ENCODE peak calls at places on chromosome 6, in four cellular contexts. T is fibroblast of the aortic adventitia, E is putamen, A is PC-3. R is an unnamed sample.

GRCh38 chr6:140893432-140893831 is 1239.3 kb upstream of the GJE1 start:
- DNase-seq in E (no peak), T (no peak), A (no peak), R (no peak)

GRCh38 chr6:156912431-156912830 is 135.3 kb downstream of the ARID1B start:
- DNase-seq in T (no peak), E (no peak), A (no peak), R (no peak)

GRCh38 chr6:143135326-143135725 is 74.6 kb downstream of the AIG1 start:
- DNase-seq in E (no peak), T (peak; percentile 46), A (no peak), R (no peak)

GRCh38 chr6:22770042-22770441 is 200.7 kb downstream of the HDGFL1 start:
- DNase-seq in E (no peak), A (no peak), T (no peak), R (no peak)

GRCh38 chr6:25341923-25342619 is 62.9 kb downstream of the CARMIL1 start:
- DNase-seq in A (no peak), E (no peak), T (no peak), R (no peak)

GRCh38 chr6:133623065-133623464 is 265.8 kb upstream of the TCF21 start:
- DNase-seq in T (peak; percentile 96), E (no peak), A (no peak), R (no peak)

GRCh38 chr6:93496548-93496947 is 77.2 kb upstream of the EPHA7 start:
- DNase-seq in A (peak; percentile 6), T (no peak), E (no peak), R (no peak)

GRCh38 chr6:16286151-16286522 is 47.8 kb downstream of the GMPR start:
- DNase-seq in E (peak; percentile 67), T (peak; percentile 24), A (peak; percentile 53), R (peak; percentile 81)

GRCh38 chr6:132968419-132968950 is 154.1 kb downstream of the RPS12 start:
- DNase-seq in E (no peak), A (peak; percentile 50), T (no peak), R (no peak)

GRCh38 chr6:62285612-62286469 is at the start of gene KHDRBS2:
- DNase-seq in A (no peak), T (no peak), E (peak; percentile 91), R (peak; percentile 94)

GRCh38 chr6:142796571-142796970 is 148.4 kb downstream of the HIVEP2 start:
- DNase-seq in A (no peak), T (no peak), E (no peak), R (no peak)

GRCh38 chr6:113361014-113361645 is 496.0 kb upstream of the MARCKS start:
- DNase-seq in T (peak; percentile 56), E (no peak), A (peak; percentile 81), R (no peak)

GRCh38 chr6:36599791-36600209 is 5.6 kb downstream of the SRSF3 start:
- DNase-seq in T (peak; percentile 37), A (no peak), E (no peak), R (peak; percentile 53)

GRCh38 chr6:16078064-16078463 is 50.8 kb upstream of the MYLIP start:
- DNase-seq in A (no peak), T (no peak), E (no peak), R (no peak)

GRCh38 chr6:35496036-35496850 is 636 bp downstream of the TEAD3 start:
- DNase-seq in A (peak; percentile 47), E (no peak), T (peak; percentile 27), R (no peak)

GRCh38 chr6:107957165-107957908 is 671 bp downstream of the SEC63 start:
- DNase-seq in T (peak; percentile 84), E (peak; percentile 34), A (peak; percentile 36), R (peak; percentile 59)

GRCh38 chr6:165049362-165049761 is 260.0 kb downstream of the C6orf118 start:
- DNase-seq in A (peak; percentile 60), T (no peak), E (no peak), R (peak; percentile 8)

GRCh38 chr6:1229301-1229700 is 82.6 kb upstream of the FOXQ1 start:
- DNase-seq in A (no peak), E (no peak), T (no peak), R (no peak)

GRCh38 chr6:90175627-90176538 is 120.8 kb downstream of the BACH2 start:
- DNase-seq in E (no peak), A (no peak), T (no peak), R (no peak)

GRCh38 chr6:10749734-10750133 is 2.1 kb downstream of the TMEM14B start:
- DNase-seq in A (no peak), E (no peak), T (no peak), R (no peak)

GRCh38 chr6:148440877-148441453 is 98.3 kb downstream of the SASH1 start:
- DNase-seq in T (peak; percentile 97), A (peak; percentile 93), E (no peak), R (no peak)

GRCh38 chr6:327538-328183 is 35.4 kb downstream of the DUSP22 start:
- DNase-seq in T (peak; percentile 54), A (no peak), E (no peak), R (no peak)

GRCh38 chr6:35185302-35185681 is 28.5 kb upstream of the SCUBE3 start:
- DNase-seq in A (peak; percentile 94), T (peak; percentile 43), E (no peak), R (no peak)

GRCh38 chr6:14143305-14143704 is 25.7 kb downstream of the CD83 start:
- DNase-seq in E (no peak), A (no peak), T (no peak), R (no peak)

GRCh38 chr6:116847234-116847633 is 18.4 kb upstream of the GPRC6A start:
- DNase-seq in T (peak; percentile 54), A (peak; percentile 60), E (no peak), R (no peak)

GRCh38 chr6:54846857-54847721 is 518 bp downstream of the FAM83B start:
- DNase-seq in A (peak; percentile 10), T (no peak), E (no peak), R (no peak)

GRCh38 chr6:151141685-151142084 is 98.1 kb upstream of the AKAP12 start:
- DNase-seq in E (no peak), T (no peak), A (peak; percentile 6), R (no peak)

GRCh38 chr6:160962835-160963623 is 28.5 kb upstream of the MAP3K4 start:
- DNase-seq in A (no peak), T (no peak), E (no peak), R (no peak)

GRCh38 chr6:118787746-118788419 is 106.1 kb upstream of the ASF1A start:
- DNase-seq in E (no peak), A (no peak), T (peak; percentile 10), R (no peak)

GRCh38 chr6:132390451-132390850 is 10.8 kb downstream of the MOXD1 start:
- DNase-seq in A (no peak), T (no peak), E (no peak), R (no peak)

GRCh38 chr6:16690244-16691142 is 70.8 kb downstream of the ATXN1 start:
- DNase-seq in T (peak; percentile 80), E (no peak), A (peak; percentile 91), R (no peak)

GRCh38 chr6:157615411-157615763 is 207.7 kb upstream of the SNX9 start:
- DNase-seq in T (no peak), E (no peak), A (peak; percentile 13), R (no peak)

GRCh38 chr6:53377289-53377688 is 28.5 kb upstream of the ELOVL5 start:
- DNase-seq in E (no peak), T (no peak), A (no peak), R (no peak)

GRCh38 chr6:97958143-97958542 is 675.1 kb upstream of the MMS22L start:
- DNase-seq in E (no peak), A (peak; percentile 78), T (no peak), R (peak; percentile 4)

R was measured in head of caudate nucleus.